ENCODE peak calls at places on chromosomes 3 and 15, in five cellular contexts. F is mucosa of descending colon, I is activated gamma-delta T cell treated with Interleukin-2 at 50 U/mL for 16 hours, L is right cardiac atrium, K is renal cortical epithelial cell. C is an unnamed sample.

GRCh38 chr3:67083277-67083676 is 85.2 kb downstream of the KBTBD8 start:
- DNase-seq in F (peak; percentile 4), I (peak; percentile 30), K (no peak), L (no peak), C (no peak)

GRCh38 chr3:126338796-126339241 is 18.4 kb downstream of the KLF15 start:
- DNase-seq in K (no peak), F (no peak), L (no peak), I (no peak), C (no peak)

GRCh38 chr3:58585005-58585786 is 8.0 kb upstream of the FAM107A start:
- DNase-seq in K (peak; percentile 52), L (peak; percentile 97), F (peak; percentile 76), I (peak; percentile 47), C (no peak)

GRCh38 chr3:126005951-126006350 is 37.0 kb downstream of the ROPN1B start:
- DNase-seq in K (no peak), I (no peak), F (no peak), L (no peak), C (no peak)

GRCh38 chr3:112378989-112379692 is 46.2 kb downstream of the CD200 start:
- DNase-seq in I (no peak), F (no peak), K (peak; percentile 73), L (no peak), C (no peak)

GRCh38 chr15:81043568-81044301 is 43.0 kb downstream of the TLNRD1 start:
- DNase-seq in L (no peak), I (no peak), F (no peak), K (no peak), C (no peak)

GRCh38 chr15:89790206-89790605 is 14.1 kb downstream of the MESP2 start:
- DNase-seq in K (no peak), F (no peak), I (no peak), L (peak; percentile 20), C (no peak)

GRCh38 chr3:143888846-143889245 is 40.6 kb upstream of the SLC9A9 start:
- DNase-seq in K (no peak), I (no peak), F (no peak), L (no peak), C (no peak)

GRCh38 chr15:59396211-59396610 is 23.5 kb upstream of the MYO1E start:
- DNase-seq in K (no peak), I (no peak), L (no peak), F (no peak), C (no peak)

GRCh38 chr3:117962750-117963149 is 1071.9 kb downstream of the IGSF11 start:
- DNase-seq in F (no peak), L (no peak), K (no peak), I (no peak), C (no peak)

GRCh38 chr15:67180514-67181191 is 73.8 kb downstream of the AAGAB start:
- DNase-seq in K (no peak), L (no peak), F (no peak), I (no peak), C (no peak)

GRCh38 chr15:71055461-71055860 is 59.8 kb upstream of the THSD4 start:
- DNase-seq in K (peak; percentile 53), L (no peak), F (no peak), I (no peak), C (no peak)

GRCh38 chr3:186589856-186590579 is 19.5 kb downstream of the DNAJB11 start:
- DNase-seq in K (peak; percentile 95), I (no peak), L (no peak), F (no peak), C (peak; percentile 81)

GRCh38 chr3:158488670-158489069 is 82.3 kb upstream of the MLF1 start:
- DNase-seq in K (peak; percentile 27), L (no peak), F (no peak), I (no peak), C (no peak)

GRCh38 chr3:136545664-136546266 is 206.4 kb downstream of the STAG1 start:
- DNase-seq in L (no peak), I (no peak), F (no peak), K (peak; percentile 55), C (no peak)

GRCh38 chr3:188185717-188186236 is 31.8 kb downstream of the LPP start:
- DNase-seq in K (peak; percentile 78), I (no peak), L (peak; percentile 39), F (peak; percentile 58), C (no peak)

GRCh38 chr3:70620367-70620766 is 307.9 kb upstream of the MDFIC2 start:
- DNase-seq in K (no peak), L (no peak), I (no peak), F (no peak), C (no peak)

GRCh38 chr15:27796405-27797085 is 302.6 kb downstream of the OCA2 start:
- DNase-seq in F (no peak), K (no peak), I (no peak), L (no peak), C (no peak)

GRCh38 chr15:70100495-70101331 is 3.0 kb upstream of the TLE3 start:
- DNase-seq in I (peak; percentile 53), K (peak; percentile 59), F (peak; percentile 61), L (peak; percentile 80), C (no peak)